ENCODE peak calls at places on chromosomes 13 and 19, in six cellular contexts. R, A, X, P, S and H are unnamed samples.

GRCh38 chr19:19580417-19580816 is 38.1 kb downstream of the PBX4 start:
- DNase-seq in R (no peak), A (no peak), X (no peak), P (no peak), S (no peak), H (no peak)

GRCh38 chr19:2782357-2782935 is 627 bp downstream of the SGTA start:
- DNase-seq in R (peak; percentile 45), A (no peak), X (no peak), P (no peak), S (no peak), H (no peak)

GRCh38 chr13:25727776-25728175 is 324.0 kb downstream of the SHISA2 start:
- DNase-seq in R (no peak), A (no peak), X (no peak), P (no peak), S (no peak), H (no peak)

GRCh38 chr19:12723643-12724426 is at the start of gene TNPO2:
- DNase-seq in R (peak; percentile 73), A (peak; percentile 55), X (peak; percentile 54), P (no peak), S (peak; percentile 67), H (peak; percentile 83)

GRCh38 chr13:39446865-39447264 is 156.1 kb downstream of the LHFPL6 start:
- DNase-seq in R (no peak), A (no peak), X (no peak), P (no peak), S (no peak), H (no peak)

GRCh38 chr19:38709671-38710415 is 34.4 kb downstream of the CAPN12 start:
- DNase-seq in R (no peak), A (no peak), X (no peak), P (no peak), S (no peak), H (no peak)

GRCh38 chr19:31325342-31325741 is 23.9 kb downstream of the TSHZ3 start:
- DNase-seq in R (no peak), A (no peak), X (no peak), P (no peak), S (no peak), H (no peak)

GRCh38 chr19:16829822-16830289 is 658 bp downstream of the SIN3B start:
- DNase-seq in R (peak; percentile 37), A (no peak), X (no peak), P (no peak), S (no peak), H (no peak)

GRCh38 chr19:29526730-29527499 is 1.1 kb downstream of the VSTM2B start:
- DNase-seq in R (peak; percentile 23), A (no peak), X (no peak), P (no peak), S (no peak), H (no peak)

GRCh38 chr19:33904681-33905080 is 108.0 kb downstream of the KCTD15 start:
- DNase-seq in R (peak; percentile 22), A (no peak), X (peak; percentile 79), P (no peak), S (peak; percentile 39), H (no peak)

GRCh38 chr13:40446365-40446764 is 220.1 kb downstream of the FOXO1 start:
- DNase-seq in R (no peak), A (no peak), X (no peak), P (no peak), S (peak; percentile 36), H (no peak)

GRCh38 chr13:105998233-105998550 is 537.3 kb downstream of the EFNB2 start:
- DNase-seq in R (no peak), A (no peak), X (no peak), P (no peak), S (no peak), H (no peak)

GRCh38 chr13:113628291-113629270 is 29.4 kb downstream of the ATP4B start:
- DNase-seq in R (no peak), A (no peak), X (no peak), P (no peak), S (no peak), H (no peak)

GRCh38 chr13:114310961-114311360 is 3.3 kb upstream of the CHAMP1 start:
- DNase-seq in R (peak; percentile 43), A (no peak), X (no peak), P (no peak), S (no peak), H (no peak)

GRCh38 chr19:33686687-33687541 is 65.2 kb downstream of the CHST8 start:
- DNase-seq in R (no peak), A (no peak), X (no peak), P (no peak), S (no peak), H (no peak)

GRCh38 chr19:34976611-34977010 is 12.6 kb upstream of the ZNF792 start:
- DNase-seq in R (no peak), A (no peak), X (no peak), P (no peak), S (no peak), H (no peak)

GRCh38 chr13:67438465-67438864 is 208.3 kb upstream of the PCDH9 start:
- DNase-seq in R (no peak), A (no peak), X (no peak), P (no peak), S (no peak), H (no peak)

GRCh38 chr13:109698779-109699178 is 87.6 kb downstream of the IRS2 start:
- DNase-seq in R (peak; percentile 65), A (no peak), X (no peak), P (no peak), S (peak; percentile 72), H (no peak)

GRCh38 chr13:72230131-72230530 is 363.1 kb upstream of the DACH1 start:
- DNase-seq in R (no peak), A (no peak), X (no peak), P (no peak), S (no peak), H (no peak)

GRCh38 chr19:33159149-33159548 is 27.2 kb downstream of the WDR88 start:
- DNase-seq in R (no peak), A (no peak), X (no peak), P (no peak), S (no peak), H (no peak)

GRCh38 chr13:27822258-27822872 is 30.1 kb downstream of the GSX1 start:
- DNase-seq in R (no peak), A (no peak), X (no peak), P (no peak), S (no peak), H (no peak)

GRCh38 chr13:27820524-27821482 is 28.5 kb downstream of the GSX1 start:
- DNase-seq in R (no peak), A (no peak), X (no peak), P (no peak), S (no peak), H (no peak)

GRCh38 chr13:27824121-27824520 is 31.8 kb downstream of the GSX1 start:
- DNase-seq in R (no peak), A (no peak), X (no peak), P (no peak), S (no peak), H (no peak)

GRCh38 chr13:27821566-27821965 is 29.3 kb downstream of the GSX1 start:
- DNase-seq in R (no peak), A (no peak), X (no peak), P (no peak), S (no peak), H (no peak)

GRCh38 chr13:27822873-27823311 is 30.6 kb downstream of the GSX1 start:
- DNase-seq in R (no peak), A (no peak), X (no peak), P (no peak), S (peak; percentile 16), H (no peak)
- H3K4me3 ChIP-seq in R (no peak overlapping the region), A (no peak overlapping the region), X (no peak overlapping the region), P (no peak overlapping the region), S (no peak overlapping the region), H (no peak overlapping the region)

DNA sequence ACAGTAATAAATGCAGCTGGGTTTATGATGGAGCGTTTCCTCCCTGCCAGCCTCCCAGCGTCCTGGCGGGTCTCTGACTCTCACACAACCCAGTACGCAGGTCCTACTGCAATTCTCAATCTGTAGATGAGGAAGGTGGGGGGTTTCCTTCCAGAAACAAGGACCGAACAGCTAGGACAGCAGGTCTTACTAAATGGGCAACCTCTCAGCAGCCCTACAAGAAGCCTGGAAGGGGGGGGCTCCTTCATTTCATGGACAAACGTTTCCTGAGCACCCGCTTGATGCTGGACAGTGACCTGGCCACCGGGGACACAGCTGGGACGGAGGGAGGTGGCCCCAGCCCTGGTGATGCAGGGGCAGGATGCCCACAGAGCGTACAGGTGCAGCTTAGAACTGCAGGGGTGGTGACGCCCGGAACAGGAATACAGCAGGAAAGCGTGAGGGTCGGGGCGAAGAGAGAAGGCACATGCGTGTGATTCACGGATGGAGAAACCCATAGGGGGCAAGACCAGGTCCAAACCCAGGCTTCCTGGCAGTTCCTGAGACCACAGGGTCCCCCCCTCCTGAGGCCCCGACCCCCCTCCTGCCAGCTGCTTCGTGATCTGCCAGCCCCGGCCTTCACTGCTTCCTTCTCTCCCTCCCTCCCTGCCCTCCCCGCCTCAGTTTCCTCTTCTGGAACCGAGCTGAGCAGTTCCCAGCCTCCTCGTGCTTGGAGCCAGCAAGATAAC is 732 bp upstream of the C2CD4C start:
- DNase-seq in R (no peak), A (no peak), X (peak; percentile 21), P (no peak), S (no peak), H (peak; percentile 21)
- H3K4me3 ChIP-seq in R (no peak overlapping the region), A (peak overlapping the region; percentile 41), X (no peak overlapping the region), P (peak overlapping the region; percentile 70), S (no peak overlapping the region), H (peak overlapping the region; percentile 53)

GRCh38 chr13:27955192-27955591 is 13.9 kb downstream of the CDX2 start:
- DNase-seq in R (no peak), A (no peak), X (no peak), P (no peak), S (no peak), H (no peak)

GRCh38 chr13:27953671-27954405 is 15.3 kb downstream of the CDX2 start:
- DNase-seq in R (peak; percentile 87), A (peak; percentile 37), X (peak; percentile 90), P (no peak), S (peak; percentile 65), H (peak; percentile 28)

GRCh38 chr13:27954406-27954851 is 14.7 kb downstream of the CDX2 start:
- DNase-seq in R (peak; percentile 51), A (no peak), X (peak; percentile 58), P (no peak), S (peak; percentile 13), H (no peak)

GRCh38 chr13:27956576-27957300 is 12.4 kb downstream of the CDX2 start:
- DNase-seq in R (no peak), A (no peak), X (no peak), P (no peak), S (no peak), H (no peak)

GRCh38 chr13:27952931-27953670 is 16.0 kb downstream of the CDX2 start:
- DNase-seq in R (no peak), A (no peak), X (peak; percentile 80), P (no peak), S (no peak), H (no peak)
- H3K4me3 ChIP-seq in R (peak overlapping the region; percentile 70), A (peak overlapping the region; percentile 53), X (peak overlapping the region; percentile 21), P (peak overlapping the region; percentile 75), S (peak overlapping the region; percentile 30), H (no peak overlapping the region)

GRCh38 chr19:57769345-57770131 is at the start of gene ZNF586:
- DNase-seq in R (peak; percentile 99), A (peak; percentile 88), X (peak; percentile 87), P (peak; percentile 35), S (peak; percentile 95), H (peak; percentile 89)
- H3K4me3 ChIP-seq in R (peak within 1 kb of the TSS; percentile 90), A (peak within 1 kb of the TSS; percentile 73), X (peak within 1 kb of the TSS; percentile 74), P (peak within 1 kb of the TSS; percentile 76), S (peak within 1 kb of the TSS; percentile 86), H (peak within 1 kb of the TSS; percentile 82)